ENCODE peak calls at places on chromosome 18, in four cellular contexts. One of them, this sample, is unnamed.

GRCh38 chr18:59885579-59886163 is 14.1 kb upstream of the PMAIP1 start:
- DNase-seq in H1: no peak
- DNase-seq in K562: no peak
- DNase-seq in GM12878: peak
- DNase-seq in this sample: no peak

GRCh38 chr18:59432796-59433195 is 73.7 kb upstream of the LMAN1 start:
- DNase-seq in K562: no peak
- DNase-seq in H1: no peak
- DNase-seq in GM12878: no peak
- DNase-seq in this sample: no peak

GRCh38 chr18:76619342-76620315 is 124.6 kb upstream of the ZNF516 start:
- DNase-seq in K562: peak
- DNase-seq in GM12878: no peak
- DNase-seq in H1: no peak
- DNase-seq in this sample: no peak

GRCh38 chr18:3321133-3321812 is 59.3 kb downstream of the MYL12B start:
- DNase-seq in H1: no peak
- DNase-seq in K562: peak
- DNase-seq in GM12878: no peak
- DNase-seq in this sample: no peak

GRCh38 chr18:9907867-9908266 is 5.9 kb upstream of the VAPA start:
- DNase-seq in GM12878: no peak
- DNase-seq in H1: no peak
- DNase-seq in K562: no peak
- DNase-seq in this sample: no peak

GRCh38 chr18:79480171-79480981 is 84.6 kb downstream of the NFATC1 start:
- DNase-seq in GM12878: no peak
- DNase-seq in H1: no peak
- DNase-seq in K562: no peak
- DNase-seq in this sample: no peak

GRCh38 chr18:36012891-36013290 is 40.4 kb downstream of the RMP24 start:
- DNase-seq in H1: no peak
- DNase-seq in K562: no peak
- DNase-seq in GM12878: no peak
- DNase-seq in this sample: no peak

GRCh38 chr18:47594063-47594462 is 336.4 kb downstream of the SMAD2 start:
- DNase-seq in GM12878: no peak
- DNase-seq in H1: no peak
- DNase-seq in K562: no peak
- DNase-seq in this sample: no peak

GRCh38 chr18:73318732-73319479 is 451.1 kb upstream of the NETO1 start:
- DNase-seq in K562: no peak
- DNase-seq in H1: no peak
- DNase-seq in GM12878: no peak
- DNase-seq in this sample: no peak

GRCh38 chr18:59902180-59902992 is 2.6 kb downstream of the PMAIP1 start:
- DNase-seq in GM12878: no peak
- DNase-seq in K562: no peak
- DNase-seq in H1: no peak
- DNase-seq in this sample: no peak

GRCh38 chr18:26941608-26942007 is 76.1 kb upstream of the AQP4 start:
- DNase-seq in GM12878: no peak
- DNase-seq in K562: no peak
- DNase-seq in H1: no peak
- DNase-seq in this sample: no peak

GRCh38 chr18:8448091-8448490 is 161.1 kb upstream of the RAB12 start:
- DNase-seq in K562: no peak
- DNase-seq in H1: no peak
- DNase-seq in GM12878: no peak
- DNase-seq in this sample: no peak

GRCh38 chr18:75304678-75305557 is 94.3 kb downstream of the TSHZ1 start:
- DNase-seq in K562: no peak
- DNase-seq in GM12878: no peak
- DNase-seq in H1: no peak
- DNase-seq in this sample: no peak

GRCh38 chr18:36281941-36282340 is 15.6 kb upstream of the FHOD3 start:
- DNase-seq in K562: no peak
- DNase-seq in GM12878: no peak
- DNase-seq in H1: no peak
- DNase-seq in this sample: no peak

GRCh38 chr18:50115095-50115494 is 79.9 kb downstream of the MYO5B start:
- DNase-seq in H1: no peak
- DNase-seq in GM12878: no peak
- DNase-seq in K562: no peak
- DNase-seq in this sample: peak

GRCh38 chr18:58580623-58581022 is 48.3 kb downstream of the ALPK2 start:
- DNase-seq in GM12878: no peak
- DNase-seq in H1: no peak
- DNase-seq in K562: no peak
- DNase-seq in this sample: no peak

GRCh38 chr18:76374330-76375281 is 120.4 kb downstream of the ZNF516 start:
- DNase-seq in K562: no peak
- DNase-seq in H1: no peak
- DNase-seq in GM12878: peak
- DNase-seq in this sample: no peak

GRCh38 chr18:63220903-63221302 is 98.7 kb downstream of the BCL2 start:
- DNase-seq in K562: no peak
- DNase-seq in H1: no peak
- DNase-seq in GM12878: no peak
- DNase-seq in this sample: no peak

GRCh38 chr18:54479365-54479764 is 111.7 kb upstream of the DYNAP start:
- DNase-seq in H1: no peak
- DNase-seq in K562: no peak
- DNase-seq in GM12878: no peak
- DNase-seq in this sample: no peak

GRCh38 chr18:7038330-7038846 is 79.2 kb downstream of the LAMA1 start:
- DNase-seq in GM12878: no peak
- DNase-seq in H1: peak
- DNase-seq in K562: peak
- DNase-seq in this sample: peak

GRCh38 chr18:77897606-77898005 is 648.0 kb downstream of the GALR1 start:
- DNase-seq in K562: no peak
- DNase-seq in H1: no peak
- DNase-seq in GM12878: no peak
- DNase-seq in this sample: no peak

GRCh38 chr18:2526320-2526719 is 45.0 kb downstream of the METTL4 start:
- DNase-seq in H1: no peak
- DNase-seq in K562: no peak
- DNase-seq in GM12878: no peak
- DNase-seq in this sample: no peak

GRCh38 chr18:49059028-49059670 is 108.4 kb upstream of the SMAD7 start:
- DNase-seq in GM12878: no peak
- DNase-seq in K562: peak
- DNase-seq in H1: no peak
- DNase-seq in this sample: peak

GRCh38 chr18:49051323-49051967 is 100.7 kb upstream of the SMAD7 start:
- DNase-seq in H1: no peak
- DNase-seq in GM12878: no peak
- DNase-seq in K562: no peak
- DNase-seq in this sample: no peak

GRCh38 chr18:49055196-49055595 is 104.4 kb upstream of the SMAD7 start:
- DNase-seq in GM12878: no peak
- DNase-seq in K562: no peak
- DNase-seq in H1: no peak
- DNase-seq in this sample: no peak

GRCh38 chr18:49052891-49053644 is 102.3 kb upstream of the SMAD7 start:
- DNase-seq in H1: no peak
- DNase-seq in GM12878: no peak
- DNase-seq in K562: no peak
- DNase-seq in this sample: no peak

DNA sequence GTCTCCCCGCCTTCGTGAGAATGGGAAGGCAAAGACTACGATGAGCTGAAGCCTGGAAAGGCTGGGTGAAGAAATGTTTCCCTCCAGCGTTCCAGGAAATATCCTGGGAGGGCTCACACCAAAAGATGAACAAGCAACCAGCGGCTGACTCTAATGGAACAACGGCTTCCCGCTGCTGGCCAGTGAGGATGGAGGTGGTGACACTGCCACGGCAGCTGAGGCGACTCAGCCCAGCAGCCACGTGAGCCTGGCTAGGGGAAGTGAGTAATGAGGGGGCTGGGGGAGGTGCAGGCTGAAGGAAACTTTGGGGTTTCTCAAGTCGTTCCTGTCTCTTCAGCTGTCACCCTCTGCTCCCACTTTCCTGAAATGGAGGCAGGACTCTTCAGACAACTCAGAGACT is 105.0 kb upstream of the SMAD7 start:
- DNase-seq in H1: no peak
- DNase-seq in GM12878: peak
- DNase-seq in K562: peak
- DNase-seq in this sample: no peak
- TF ChIP-seq ZNF274 in H1: no peak
- TF ChIP-seq ZNF274 in GM12878: no peak
- TF ChIP-seq ZNF274 in K562: no peak
- TF ChIP-seq ZNF274 in this sample: no peak

DNA sequence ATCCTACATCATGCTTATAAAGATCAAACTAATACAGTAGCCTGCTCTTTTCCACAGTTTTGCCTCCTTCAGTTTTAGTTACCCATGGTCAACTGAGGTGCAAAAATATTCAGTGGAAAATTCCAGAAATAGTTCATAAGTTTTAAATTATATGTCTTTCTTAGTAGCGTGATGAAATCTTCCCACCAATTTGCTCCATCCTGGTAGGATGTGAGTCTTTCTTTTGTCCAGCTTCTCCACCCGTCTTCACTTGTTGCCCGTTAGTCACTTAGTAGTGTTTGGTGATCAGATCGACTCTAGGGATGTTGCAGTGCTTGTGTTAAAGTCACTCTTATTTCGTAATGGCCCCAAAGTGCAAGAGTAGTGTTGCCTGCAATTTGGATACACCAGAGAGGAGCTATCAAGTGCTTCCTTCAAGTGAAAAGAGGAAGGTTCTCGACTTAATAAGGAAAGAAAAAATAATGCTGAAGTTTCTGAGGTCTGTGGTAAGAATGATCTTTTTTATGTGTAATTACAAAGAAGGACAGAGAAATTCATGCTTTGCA is 57.0 kb downstream of the CEP192 start:
- DNase-seq in H1: no peak
- DNase-seq in GM12878: no peak
- DNase-seq in K562: no peak
- DNase-seq in this sample: no peak
- TF ChIP-seq CREB1 in H1: no peak
- TF ChIP-seq CREB1 in GM12878: no peak
- TF ChIP-seq CREB1 in K562: no peak
- TF ChIP-seq CREB1 in this sample: no peak

DNA sequence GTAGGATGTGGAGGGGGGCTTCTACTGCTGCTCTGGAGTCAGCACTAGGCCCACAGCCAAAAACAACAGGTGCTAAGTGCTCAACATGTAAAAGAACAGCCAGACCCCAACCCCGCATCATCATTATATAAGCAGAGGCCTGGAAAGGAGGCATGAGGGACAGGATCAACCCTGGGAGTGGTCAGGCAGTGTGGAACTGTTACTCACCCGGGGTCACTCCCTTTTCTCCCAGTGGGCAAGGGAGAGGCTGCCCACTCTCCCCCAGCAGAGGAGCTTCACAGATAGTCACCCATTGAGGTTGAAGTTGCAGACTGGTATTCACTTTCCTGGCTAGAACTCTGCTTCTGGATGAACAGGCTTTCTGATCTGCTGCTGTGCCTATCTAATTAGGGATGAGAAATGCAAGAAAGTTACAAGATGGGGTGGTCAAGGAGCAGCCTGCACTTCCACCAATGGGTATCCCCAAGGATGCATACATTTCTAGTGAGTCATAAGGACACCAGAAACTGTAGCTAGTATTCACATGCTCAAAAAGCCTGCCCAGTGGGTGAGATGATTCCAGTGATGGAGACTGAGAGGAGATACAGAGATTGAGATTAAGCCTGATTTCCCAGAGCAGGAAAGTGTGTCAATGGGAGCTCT is 480.2 kb upstream of the TCF4 start:
- DNase-seq in GM12878: no peak
- DNase-seq in H1: no peak
- DNase-seq in K562: no peak
- DNase-seq in this sample: no peak
- TF ChIP-seq ZNF274 in GM12878: no peak
- TF ChIP-seq ZNF274 in H1: no peak
- TF ChIP-seq ZNF274 in K562: no peak
- TF ChIP-seq ZNF274 in this sample: no peak

GRCh38 chr18:39389800-39390379 is 1824.3 kb upstream of the CELF4 start:
- DNase-seq in K562: no peak
- DNase-seq in GM12878: no peak
- DNase-seq in H1: peak
- DNase-seq in this sample: peak
- TF ChIP-seq CREB1 in K562: no peak
- TF ChIP-seq CREB1 in GM12878: no peak
- TF ChIP-seq CREB1 in H1: no peak
- TF ChIP-seq CREB1 in this sample: no peak

DNA sequence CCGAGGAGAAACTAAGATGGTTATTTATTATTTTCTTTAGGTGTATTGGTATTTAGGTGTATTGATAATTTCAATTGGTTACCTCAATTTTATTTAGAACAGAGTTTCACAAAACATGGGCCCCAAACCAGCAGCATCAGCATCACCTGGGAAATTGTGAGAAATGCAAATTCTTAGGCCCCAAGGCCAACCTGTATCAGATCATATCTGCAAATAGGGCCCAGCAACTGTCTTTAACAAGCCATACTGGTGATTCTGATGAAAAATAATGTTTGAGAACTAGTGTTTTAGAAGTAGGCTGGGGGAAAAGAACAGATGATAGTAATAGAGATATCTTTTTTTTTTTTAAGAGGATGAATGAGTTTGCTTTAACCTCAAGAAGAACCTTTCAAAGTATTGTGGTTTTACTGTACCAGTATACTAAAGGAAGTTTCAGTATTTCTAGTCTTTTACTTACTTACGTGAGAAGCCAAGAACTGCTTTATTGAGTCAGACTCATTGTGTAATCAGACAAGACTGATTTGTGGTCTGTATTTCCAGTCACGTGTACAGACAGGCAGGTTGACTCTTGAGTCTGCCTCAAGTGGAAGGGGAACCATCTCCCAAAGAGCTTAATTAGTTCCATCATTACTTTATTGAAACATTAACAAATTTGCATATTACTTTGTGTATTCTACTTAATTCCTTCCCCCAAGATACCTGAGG is 60.4 kb upstream of the GAREM1 start:
- DNase-seq in K562: no peak
- DNase-seq in H1: no peak
- DNase-seq in GM12878: no peak
- DNase-seq in this sample: no peak
- TF ChIP-seq ZNF274 in K562: no peak
- TF ChIP-seq ZNF274 in H1: no peak
- TF ChIP-seq ZNF274 in GM12878: no peak
- TF ChIP-seq ZNF274 in this sample: no peak